ENCODE peak calls at places on chromosomes 7 and 10, in six cellular contexts. B, H, J, R, P and M are unnamed samples.

GRCh38 chr10:128221787-128222186 is 95.6 kb upstream of the MKI67 start:
- DNase-seq in B (no peak), H (no peak), J (no peak), R (no peak), P (no peak), M (no peak)

GRCh38 chr7:126426652-126427051 is 826.1 kb downstream of the GRM8 start:
- DNase-seq in B (no peak), H (no peak), J (no peak), R (no peak), P (no peak), M (no peak)

GRCh38 chr10:114520453-114520852 is 116.2 kb upstream of the AFAP1L2 start:
- DNase-seq in B (no peak), H (no peak), J (peak; percentile 86), R (no peak), P (peak; percentile 73), M (no peak)

GRCh38 chr10:52965938-52966401 is 193.4 kb upstream of the MBL2 start:
- DNase-seq in B (no peak), H (no peak), J (no peak), R (no peak), P (no peak), M (no peak)

GRCh38 chr7:133641436-133641835 is 388.6 kb downstream of the EXOC4 start:
- DNase-seq in B (no peak), H (no peak), J (no peak), R (no peak), P (no peak), M (no peak)

GRCh38 chr10:71790749-71791440 is 17.6 kb upstream of the VSIR start:
- DNase-seq in B (no peak), H (no peak), J (no peak), R (no peak), P (no peak), M (no peak)

GRCh38 chr7:158818325-158819213 is 10.7 kb downstream of the ESYT2 start:
- DNase-seq in B (peak; percentile 89), H (peak; percentile 94), J (peak; percentile 98), R (peak; percentile 82), P (peak; percentile 95), M (peak; percentile 92)

GRCh38 chr10:104277785-104278184 is 8.8 kb downstream of the GSTO2 start:
- DNase-seq in B (no peak), H (no peak), J (no peak), R (peak; percentile 71), P (no peak), M (no peak)

GRCh38 chr7:2944729-2945128 is 98.9 kb downstream of the CARD11 start:
- DNase-seq in B (peak; percentile 16), H (peak; percentile 30), J (no peak), R (no peak), P (no peak), M (peak; percentile 20)

GRCh38 chr7:80584778-80585177 is 53.7 kb upstream of the CD36 start:
- DNase-seq in B (no peak), H (no peak), J (peak; percentile 35), R (no peak), P (no peak), M (no peak)

GRCh38 chr10:88921194-88921593 is 31.4 kb downstream of the ACTA2 start:
- DNase-seq in B (no peak), H (no peak), J (peak; percentile 47), R (no peak), P (no peak), M (no peak)

GRCh38 chr7:115635876-115636275 is 394.7 kb downstream of the TFEC start:
- DNase-seq in B (no peak), H (no peak), J (no peak), R (no peak), P (no peak), M (no peak)

GRCh38 chr10:50536617-50537252 is 87.0 kb downstream of the SGMS1 start:
- DNase-seq in B (no peak), H (no peak), J (peak; percentile 61), R (no peak), P (no peak), M (no peak)

GRCh38 chr7:154613811-154614210 is 389.1 kb downstream of the PAXIP1 start:
- DNase-seq in B (no peak), H (no peak), J (no peak), R (no peak), P (no peak), M (no peak)

GRCh38 chr7:69882269-69882668 is 284.0 kb downstream of the AUTS2 start:
- DNase-seq in B (no peak), H (no peak), J (no peak), R (no peak), P (no peak), M (no peak)

GRCh38 chr10:16770646-16771045 is 46.6 kb downstream of the RSU1 start:
- DNase-seq in B (no peak), H (no peak), J (no peak), R (no peak), P (no peak), M (no peak)

DNA sequence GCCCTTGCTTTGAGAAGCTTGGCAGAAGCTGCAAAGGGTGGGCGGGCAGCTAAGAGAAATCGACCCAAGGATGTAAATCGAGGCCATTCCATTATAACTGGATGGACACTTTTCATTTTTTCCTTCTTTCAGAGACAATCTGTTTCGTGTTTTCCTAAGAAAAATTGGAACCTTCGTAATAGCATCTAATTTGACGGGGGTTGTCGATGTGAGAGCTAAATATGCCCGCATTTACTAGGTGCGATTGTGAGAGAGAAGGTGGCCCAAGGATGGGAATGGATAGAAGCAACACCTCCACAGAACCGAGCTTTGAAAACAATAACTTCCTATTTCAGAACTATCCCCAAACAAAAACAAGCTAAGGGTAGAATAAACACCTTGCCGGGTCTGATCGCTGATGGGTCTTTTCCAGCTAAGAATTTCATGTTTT is 848 bp upstream of the HOXA4 start:
- DNase-seq in B (no peak), H (no peak), J (no peak), R (no peak), P (no peak), M (no peak)
- H3K4me3 ChIP-seq in B (peak overlapping the region; percentile 57), H (peak overlapping the region; percentile 49), J (peak overlapping the region; percentile 43), R (peak overlapping the region; percentile 60), P (peak overlapping the region; percentile 64), M (peak overlapping the region; percentile 69)

DNA sequence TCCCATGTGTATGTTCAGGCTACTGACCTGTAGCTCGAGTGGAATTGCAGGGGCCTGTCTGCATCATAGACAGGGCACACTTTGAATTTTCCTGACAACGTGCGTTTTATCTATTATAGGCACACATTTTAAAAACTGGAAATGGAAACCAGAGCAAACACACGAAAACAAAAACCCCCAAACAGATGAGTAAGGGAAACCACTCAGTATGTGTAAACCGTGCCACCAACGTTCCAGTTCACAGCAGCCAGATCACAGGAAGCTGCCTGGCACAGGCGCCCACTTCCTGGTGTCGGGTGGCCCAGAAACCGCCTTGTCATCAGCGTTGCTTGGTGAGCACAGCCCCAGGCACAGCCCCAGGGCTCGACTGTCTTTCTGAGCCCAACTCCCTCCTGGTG is 34.5 kb upstream of the DNAJB6 start:
- DNase-seq in B (peak; percentile 86), H (peak; percentile 82), J (peak; percentile 29), R (peak; percentile 39), P (no peak), M (peak; percentile 85)
- H3K27ac ChIP-seq in B (peak overlapping the region; percentile 70), H (peak overlapping the region; percentile 48), J (no peak overlapping the region), R (peak overlapping the region; percentile 22), P (peak overlapping the region; percentile 29), M (peak overlapping the region; percentile 73)

GRCh38 chr10:78301481-78301880 is 267.8 kb downstream of the RPS24 start:
- DNase-seq in B (peak; percentile 50), H (no peak), J (no peak), R (no peak), P (no peak), M (no peak)

GRCh38 chr10:78298835-78299234 is 265.2 kb downstream of the RPS24 start:
- DNase-seq in B (peak; percentile 51), H (no peak), J (no peak), R (no peak), P (no peak), M (no peak)

GRCh38 chr10:78301891-78302738 is 268.5 kb downstream of the RPS24 start:
- DNase-seq in B (no peak), H (no peak), J (no peak), R (peak; percentile 18), P (no peak), M (no peak)

GRCh38 chr10:78299861-78300453 is 266.3 kb downstream of the RPS24 start:
- DNase-seq in B (peak; percentile 58), H (peak; percentile 77), J (no peak), R (no peak), P (peak; percentile 2), M (peak; percentile 66)

DNA sequence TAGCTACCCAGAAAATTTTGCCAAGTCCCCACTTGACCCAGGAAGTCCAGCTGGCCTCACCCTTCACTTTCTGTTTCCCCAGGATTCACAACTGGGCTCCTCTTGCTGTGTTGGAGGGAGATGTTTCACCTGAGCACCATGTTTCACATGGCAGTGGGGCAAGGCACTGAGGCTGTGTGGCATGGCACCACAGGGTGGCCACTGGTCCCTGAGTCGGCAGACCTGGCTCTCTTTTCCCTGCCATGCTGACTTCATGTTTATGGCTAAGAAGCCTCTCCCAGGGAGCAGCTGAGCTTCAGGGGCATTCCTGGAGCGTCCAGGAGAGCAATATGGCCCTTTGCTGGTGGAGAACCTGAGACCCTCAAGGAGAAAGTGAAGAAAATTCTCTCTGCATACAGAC is 266.9 kb downstream of the RPS24 start:
- DNase-seq in B (peak; percentile 38), H (no peak), J (no peak), R (no peak), P (no peak), M (no peak)
- H3K4me1 ChIP-seq in B (peaks cover 12% of the 10 kb centered on the region), H (peaks cover 10% of the 10 kb centered on the region), J (peaks cover 5% of the 10 kb centered on the region), R (no peaks in the 10 kb centered on the region), P (peaks cover 19% of the 10 kb centered on the region), M (peaks cover 17% of the 10 kb centered on the region)

GRCh38 chr10:69332278-69333010 is 54.1 kb downstream of the HK1 start:
- DNase-seq in B (no peak), H (no peak), J (no peak), R (peak; percentile 54), P (no peak), M (no peak)
- H3K4me3 ChIP-seq in B (no peak overlapping the region), H (no peak overlapping the region), J (no peak overlapping the region), R (no peak overlapping the region), P (no peak overlapping the region), M (no peak overlapping the region)